ENCODE peak calls at places on chromosomes 2 and 18, in six cellular contexts. One of them, this sample, is unnamed.
A peak's percentile ranks its signal among the peaks of the same experiment; 100 is the strongest.

GRCh38 chr18:12441475-12442035 is 33.8 kb downstream of the PRELID3A start:
- DNase-seq in HEK293T: no peak
- DNase-seq in MV-4-11: no peak
- DNase-seq in HT1080: no peak
- DNase-seq in retinal pigment epithelial cell: no peak
- DNase-seq in H54: no peak
- DNase-seq in this sample: no peak

GRCh38 chr2:45814528-45814927 is 163.1 kb downstream of the PRKCE start:
- DNase-seq in MV-4-11: no peak
- DNase-seq in HEK293T: no peak
- DNase-seq in HT1080: no peak
- DNase-seq in H54: no peak
- DNase-seq in retinal pigment epithelial cell: no peak
- DNase-seq in this sample: no peak

GRCh38 chr2:162838141-162838500 is 446 bp downstream of the KCNH7 start:
- DNase-seq in HEK293T: no peak
- DNase-seq in H54: no peak
- DNase-seq in HT1080: no peak
- DNase-seq in MV-4-11: no peak
- DNase-seq in retinal pigment epithelial cell: no peak
- DNase-seq in this sample: no peak

GRCh38 chr2:69797836-69798465 is 31.5 kb upstream of the GMCL1 start:
- DNase-seq in retinal pigment epithelial cell: no peak
- DNase-seq in HEK293T: no peak
- DNase-seq in MV-4-11: no peak
- DNase-seq in HT1080: no peak
- DNase-seq in H54: peak; percentile 25
- DNase-seq in this sample: no peak

GRCh38 chr2:187920511-187920910 is 366.3 kb upstream of the TFPI start:
- DNase-seq in H54: no peak
- DNase-seq in retinal pigment epithelial cell: no peak
- DNase-seq in HEK293T: no peak
- DNase-seq in MV-4-11: no peak
- DNase-seq in HT1080: no peak
- DNase-seq in this sample: no peak

GRCh38 chr2:36695746-36696415 is 626 bp upstream of the VIT start:
- DNase-seq in HEK293T: peak; percentile 24
- DNase-seq in H54: no peak
- DNase-seq in retinal pigment epithelial cell: no peak
- DNase-seq in HT1080: peak; percentile 56
- DNase-seq in MV-4-11: peak; percentile 6
- DNase-seq in this sample: no peak

GRCh38 chr18:35117951-35118411 is 76.8 kb downstream of the MAPRE2 start:
- DNase-seq in MV-4-11: no peak
- DNase-seq in H54: no peak
- DNase-seq in HEK293T: no peak
- DNase-seq in retinal pigment epithelial cell: peak; percentile 33
- DNase-seq in HT1080: no peak
- DNase-seq in this sample: no peak

GRCh38 chr2:158501301-158501700 is 44.5 kb downstream of the PKP4 start:
- DNase-seq in HEK293T: no peak
- DNase-seq in HT1080: no peak
- DNase-seq in retinal pigment epithelial cell: no peak
- DNase-seq in H54: no peak
- DNase-seq in MV-4-11: no peak
- DNase-seq in this sample: no peak

GRCh38 chr2:12074884-12075217 is 328.4 kb downstream of the LPIN1 start:
- DNase-seq in HEK293T: no peak
- DNase-seq in HT1080: no peak
- DNase-seq in retinal pigment epithelial cell: no peak
- DNase-seq in H54: no peak
- DNase-seq in MV-4-11: no peak
- DNase-seq in this sample: no peak

GRCh38 chr2:204713211-204713610 is 167.9 kb downstream of the PARD3B start:
- DNase-seq in H54: no peak
- DNase-seq in HT1080: no peak
- DNase-seq in HEK293T: no peak
- DNase-seq in retinal pigment epithelial cell: no peak
- DNase-seq in MV-4-11: no peak
- DNase-seq in this sample: no peak

GRCh38 chr2:137862651-137863050 is 101.6 kb upstream of the HNMT start:
- DNase-seq in HT1080: no peak
- DNase-seq in H54: no peak
- DNase-seq in retinal pigment epithelial cell: no peak
- DNase-seq in HEK293T: no peak
- DNase-seq in MV-4-11: no peak
- DNase-seq in this sample: no peak

GRCh38 chr2:172085460-172086159 is at the start of gene DLX1:
- DNase-seq in MV-4-11: no peak
- DNase-seq in HT1080: no peak
- DNase-seq in H54: no peak
- DNase-seq in HEK293T: no peak
- DNase-seq in retinal pigment epithelial cell: no peak
- DNase-seq in this sample: no peak

GRCh38 chr2:185471441-185471840 is 267.2 kb upstream of the FSIP2 start:
- DNase-seq in H54: no peak
- DNase-seq in MV-4-11: no peak
- DNase-seq in HEK293T: no peak
- DNase-seq in retinal pigment epithelial cell: no peak
- DNase-seq in HT1080: no peak
- DNase-seq in this sample: no peak

GRCh38 chr2:33340265-33340664 is 136.2 kb upstream of the RASGRP3 start:
- DNase-seq in HEK293T: no peak
- DNase-seq in MV-4-11: no peak
- DNase-seq in H54: no peak
- DNase-seq in HT1080: no peak
- DNase-seq in retinal pigment epithelial cell: no peak
- DNase-seq in this sample: no peak

GRCh38 chr2:8522682-8523081 is 159.2 kb upstream of the ID2 start:
- DNase-seq in MV-4-11: no peak
- DNase-seq in retinal pigment epithelial cell: no peak
- DNase-seq in HT1080: no peak
- DNase-seq in HEK293T: no peak
- DNase-seq in H54: no peak
- DNase-seq in this sample: no peak

GRCh38 chr2:19673213-19673791 is 228.5 kb downstream of the TTC32 start:
- DNase-seq in MV-4-11: no peak
- DNase-seq in HT1080: peak; percentile 11
- DNase-seq in HEK293T: no peak
- DNase-seq in retinal pigment epithelial cell: no peak
- DNase-seq in H54: no peak
- DNase-seq in this sample: no peak

GRCh38 chr2:223460774-223461211 is 141.4 kb downstream of the SCG2 start:
- DNase-seq in HT1080: peak; percentile 90
- DNase-seq in H54: peak; percentile 8
- DNase-seq in HEK293T: no peak
- DNase-seq in MV-4-11: peak; percentile 87
- DNase-seq in retinal pigment epithelial cell: no peak
- DNase-seq in this sample: peak; percentile 31

GRCh38 chr2:20755132-20755800 is 67.6 kb downstream of the LDAH start:
- DNase-seq in MV-4-11: no peak
- DNase-seq in H54: no peak
- DNase-seq in retinal pigment epithelial cell: no peak
- DNase-seq in HT1080: no peak
- DNase-seq in HEK293T: no peak
- DNase-seq in this sample: no peak

GRCh38 chr2:145842002-145842401 is 1322.1 kb upstream of the ZEB2 start:
- DNase-seq in HT1080: no peak
- DNase-seq in HEK293T: no peak
- DNase-seq in retinal pigment epithelial cell: no peak
- DNase-seq in MV-4-11: no peak
- DNase-seq in H54: no peak
- DNase-seq in this sample: no peak

GRCh38 chr2:207042841-207043240 is 103.5 kb downstream of the CPO start:
- DNase-seq in HEK293T: no peak
- DNase-seq in HT1080: no peak
- DNase-seq in retinal pigment epithelial cell: no peak
- DNase-seq in MV-4-11: no peak
- DNase-seq in H54: no peak
- DNase-seq in this sample: no peak

GRCh38 chr18:58996131-58996632 is 131.5 kb downstream of the ZNF532 start:
- DNase-seq in HEK293T: no peak
- DNase-seq in HT1080: peak; percentile 42
- DNase-seq in H54: no peak
- DNase-seq in MV-4-11: no peak
- DNase-seq in retinal pigment epithelial cell: no peak
- DNase-seq in this sample: peak; percentile 63

GRCh38 chr18:31744661-31745060 is 16.0 kb downstream of the SLC25A52 start:
- DNase-seq in MV-4-11: no peak
- DNase-seq in HEK293T: no peak
- DNase-seq in retinal pigment epithelial cell: no peak
- DNase-seq in H54: no peak
- DNase-seq in HT1080: no peak
- DNase-seq in this sample: no peak

GRCh38 chr2:98730053-98730850 is 680 bp downstream of the MGAT4A start:
- DNase-seq in H54: no peak
- DNase-seq in HEK293T: peak; percentile 46
- DNase-seq in HT1080: no peak
- DNase-seq in retinal pigment epithelial cell: no peak
- DNase-seq in MV-4-11: no peak
- DNase-seq in this sample: no peak

GRCh38 chr2:16493788-16494187 is 171.8 kb downstream of the CYRIA start:
- DNase-seq in HT1080: no peak
- DNase-seq in HEK293T: no peak
- DNase-seq in H54: no peak
- DNase-seq in MV-4-11: no peak
- DNase-seq in retinal pigment epithelial cell: no peak
- DNase-seq in this sample: no peak

GRCh38 chr2:218860950-218861381 is 1.4 kb downstream of the WNT6 start:
- DNase-seq in H54: no peak
- DNase-seq in retinal pigment epithelial cell: peak; percentile 18
- DNase-seq in MV-4-11: peak; percentile 43
- DNase-seq in HEK293T: peak; percentile 78
- DNase-seq in HT1080: no peak
- DNase-seq in this sample: no peak

GRCh38 chr18:5060543-5060942 is 136.5 kb downstream of the AKAIN1 start:
- DNase-seq in retinal pigment epithelial cell: no peak
- DNase-seq in MV-4-11: no peak
- DNase-seq in HEK293T: no peak
- DNase-seq in HT1080: no peak
- DNase-seq in H54: no peak
- DNase-seq in this sample: no peak

GRCh38 chr2:20052872-20053281 is 1.4 kb upstream of the LAPTM4A start:
- DNase-seq in retinal pigment epithelial cell: no peak
- DNase-seq in MV-4-11: peak; percentile 7
- DNase-seq in HEK293T: peak; percentile 39
- DNase-seq in HT1080: peak; percentile 60
- DNase-seq in H54: no peak
- DNase-seq in this sample: no peak

GRCh38 chr2:180240774-180241173 is 233.7 kb upstream of the CWC22 start:
- DNase-seq in retinal pigment epithelial cell: no peak
- DNase-seq in HEK293T: no peak
- DNase-seq in MV-4-11: no peak
- DNase-seq in HT1080: peak; percentile 28
- DNase-seq in H54: no peak
- DNase-seq in this sample: no peak

GRCh38 chr2:195664528-195664927 is 7.5 kb downstream of the SLC39A10 start:
- DNase-seq in HEK293T: no peak
- DNase-seq in H54: no peak
- DNase-seq in HT1080: no peak
- DNase-seq in retinal pigment epithelial cell: no peak
- DNase-seq in MV-4-11: no peak
- DNase-seq in this sample: no peak

GRCh38 chr18:8943900-8944870 is 158.3 kb upstream of the NDUFV2 start:
- DNase-seq in H54: peak; percentile 35
- DNase-seq in retinal pigment epithelial cell: no peak
- DNase-seq in MV-4-11: peak; percentile 56
- DNase-seq in HT1080: peak; percentile 94
- DNase-seq in HEK293T: no peak
- DNase-seq in this sample: peak; percentile 57

This sample was measured in HS-27A.